ENCODE peak calls at places on chromosomes 16 and 17, in six cellular contexts. G is AG08396; R is T-cell; L is naive thymus-derived CD4-positive, alpha-beta T cell; O is amygdala; F is C1 segment of cervical spinal cord. B is an unnamed sample.

GRCh38 chr17:36870618-36871002 is 66.7 kb upstream of the LHX1 start:
- DNase-seq in G (no peak), R (no peak), L (no peak), O (no peak), F (no peak), B (no peak)

GRCh38 chr16:75472908-75473877 is 8.7 kb upstream of the TMEM170A start:
- DNase-seq in G (no peak), R (no peak), L (no peak), O (no peak), F (no peak), B (no peak)

GRCh38 chr16:56860226-56861020 is 4.6 kb upstream of the SLC12A3 start:
- DNase-seq in G (no peak), R (no peak), L (peak), O (no peak), F (no peak), B (no peak)

GRCh38 chr16:77422196-77422784 is 12.5 kb downstream of the ADAMTS18 start:
- DNase-seq in G (no peak), R (no peak), L (no peak), O (no peak), F (no peak), B (no peak)

GRCh38 chr16:54588026-54588425 is 301.4 kb upstream of the IRX3 start:
- DNase-seq in G (no peak), R (no peak), L (no peak), O (no peak), F (no peak), B (no peak)

GRCh38 chr16:78915916-78916315 is 684.6 kb downstream of the MAF start:
- DNase-seq in G (no peak), R (no peak), L (no peak), O (no peak), F (no peak), B (no peak)

GRCh38 chr16:71929048-71929447 is 33.7 kb downstream of the IST1 start:
- DNase-seq in G (peak), R (no peak), L (no peak), O (no peak), F (no peak), B (no peak)

GRCh38 chr16:68064791-68065365 is 20.3 kb upstream of the NFATC3 start:
- DNase-seq in G (peak), R (peak), L (peak), O (peak), F (peak), B (peak)

GRCh38 chr16:12147681-12148479 is 171.3 kb downstream of the SNX29 start:
- DNase-seq in G (no peak), R (no peak), L (peak), O (peak), F (no peak), B (peak)

GRCh38 chr17:75384751-75385150 is 20.7 kb downstream of the GRB2 start:
- DNase-seq in G (no peak), R (no peak), L (no peak), O (no peak), F (no peak), B (no peak)

GRCh38 chr16:80324371-80324770 is 216.4 kb upstream of the DYNLRB2 start:
- DNase-seq in G (no peak), R (no peak), L (no peak), O (no peak), F (no peak), B (no peak)

GRCh38 chr17:50634123-50634914 is at the start of gene ABCC3:
- DNase-seq in G (peak), R (no peak), L (no peak), O (no peak), F (no peak), B (peak)

GRCh38 chr17:59366773-59367656 is 35.6 kb downstream of the YPEL2 start:
- DNase-seq in G (peak), R (no peak), L (no peak), O (no peak), F (no peak), B (peak)

GRCh38 chr16:57564571-57565270 is 22.3 kb downstream of the ADGRG5 start:
- DNase-seq in G (no peak), R (no peak), L (no peak), O (no peak), F (no peak), B (no peak)

GRCh38 chr17:38429476-38430100 is 1.3 kb downstream of the ARHGAP23 start:
- DNase-seq in G (no peak), R (no peak), L (no peak), O (no peak), F (no peak), B (no peak)

GRCh38 chr17:48543854-48544355 is 1.0 kb downstream of the HOXB2 start:
- DNase-seq in G (no peak), R (no peak), L (no peak), O (no peak), F (no peak), B (peak)